ENCODE peak calls at places on chromosomes 12 and 14, in four cellular contexts. W is AG04449, Y is mucosa of descending colon, T is pancreas. M is an unnamed sample.
A peak's percentile ranks its signal among the peaks of the same experiment; 100 is the strongest.

GRCh38 chr12:46629331-46630229 is 196.2 kb downstream of the SLC38A4 start:
- DNase-seq in W (no peak), Y (no peak), T (no peak), M (no peak)

GRCh38 chr12:72274926-72275325 is 2.8 kb downstream of the TRHDE start:
- DNase-seq in W (no peak), Y (no peak), T (no peak), M (peak; percentile 52)

GRCh38 chr14:87686736-87687135 is 306.2 kb downstream of the GALC start:
- DNase-seq in W (no peak), Y (no peak), T (no peak), M (no peak)

GRCh38 chr14:91284791-91285548 is 40.5 kb upstream of the GPR68 start:
- DNase-seq in W (no peak), Y (no peak), T (no peak), M (peak; percentile 75)

GRCh38 chr14:101289230-101289690 is 272.0 kb upstream of the DIO3 start:
- DNase-seq in W (no peak), Y (peak; percentile 62), T (no peak), M (no peak)

GRCh38 chr14:53365516-53366130 is 212.5 kb upstream of the DDHD1 start:
- DNase-seq in W (no peak), Y (no peak), T (no peak), M (no peak)

GRCh38 chr12:45637706-45638105 is 91.8 kb upstream of the ARID2 start:
- DNase-seq in W (peak; percentile 26), Y (no peak), T (no peak), M (no peak)

GRCh38 chr14:91899213-91899612 is 31.9 kb upstream of the TC2N start:
- DNase-seq in W (no peak), Y (peak; percentile 62), T (peak; percentile 91), M (no peak)

GRCh38 chr14:91406982-91407381 is 10.6 kb downstream of the CCDC88C start:
- DNase-seq in W (no peak), Y (no peak), T (no peak), M (no peak)

GRCh38 chr14:21066882-21067502 is 3.1 kb upstream of the ARHGEF40 start:
- DNase-seq in W (no peak), Y (peak; percentile 28), T (no peak), M (no peak)

GRCh38 chr12:6275609-6276246 is 34.8 kb upstream of the PLEKHG6 start:
- DNase-seq in W (no peak), Y (no peak), T (no peak), M (no peak)

GRCh38 chr14:70897475-70897874 is 9.8 kb upstream of the PCNX1 start:
- DNase-seq in W (peak; percentile 67), Y (no peak), T (no peak), M (no peak)

GRCh38 chr12:64609543-64610091 is 678 bp upstream of the RASSF3 start:
- DNase-seq in W (no peak), Y (peak; percentile 40), T (no peak), M (no peak)

GRCh38 chr12:92648242-92649031 is 54.4 kb upstream of the PLEKHG7 start:
- DNase-seq in W (no peak), Y (no peak), T (no peak), M (no peak)

GRCh38 chr14:71666579-71667145 is 265.6 kb upstream of the RGS6 start:
- DNase-seq in W (no peak), Y (no peak), T (no peak), M (no peak)

GRCh38 chr14:46054526-46054925 is 597.1 kb downstream of the RPL10L start:
- DNase-seq in W (peak; percentile 67), Y (no peak), T (no peak), M (peak; percentile 58)

GRCh38 chr12:93230311-93230689 is 147.4 kb upstream of the NUDT4 start:
- DNase-seq in W (no peak), Y (no peak), T (no peak), M (no peak)

GRCh38 chr14:77458249-77458950 is 507 bp downstream of the AHSA1 start:
- DNase-seq in W (no peak), Y (peak; percentile 57), T (peak; percentile 31), M (no peak)

GRCh38 chr12:9148926-9149325 is 33.2 kb upstream of the A2M start:
- DNase-seq in W (no peak), Y (no peak), T (no peak), M (no peak)

GRCh38 chr12:9143929-9144328 is 28.2 kb upstream of the A2M start:
- DNase-seq in W (no peak), Y (no peak), T (no peak), M (no peak)

DNA sequence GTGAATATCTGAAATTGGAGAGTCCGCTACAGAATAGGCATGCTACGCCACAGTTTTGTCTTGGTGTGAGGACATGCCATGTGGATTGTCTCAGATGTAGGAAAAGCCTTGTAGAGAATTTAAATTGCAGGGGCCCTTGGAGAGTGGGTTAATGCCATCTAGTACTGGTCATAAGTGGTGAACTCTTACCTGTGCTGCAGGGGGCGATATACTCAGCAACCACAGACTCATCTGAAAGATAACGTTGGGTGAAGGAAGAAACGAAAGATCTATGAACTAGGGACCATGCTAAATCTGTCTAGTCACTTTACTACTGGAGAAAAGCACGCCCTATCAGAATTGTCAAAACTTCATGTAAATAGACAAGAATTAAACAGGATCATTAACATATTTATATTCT is 33.7 kb upstream of the A2M start:
- DNase-seq in W (no peak), Y (no peak), T (no peak), M (no peak)
- TF ChIP-seq CTCF in W (no peak), Y (no peak), T (no peak), M (no peak)

GRCh38 chr12:51817027-51817953 is 31.2 kb downstream of the FIGNL2 start:
- DNase-seq in W (no peak), Y (no peak), T (no peak), M (no peak)

GRCh38 chr12:51813931-51814310 is 34.6 kb downstream of the FIGNL2 start:
- DNase-seq in W (no peak), Y (no peak), T (no peak), M (no peak)

GRCh38 chr12:51812871-51813270 is 35.6 kb downstream of the FIGNL2 start:
- DNase-seq in W (no peak), Y (no peak), T (no peak), M (no peak)

GRCh38 chr12:51815571-51815970 is 32.9 kb downstream of the FIGNL2 start:
- DNase-seq in W (no peak), Y (no peak), T (no peak), M (no peak)

DNA sequence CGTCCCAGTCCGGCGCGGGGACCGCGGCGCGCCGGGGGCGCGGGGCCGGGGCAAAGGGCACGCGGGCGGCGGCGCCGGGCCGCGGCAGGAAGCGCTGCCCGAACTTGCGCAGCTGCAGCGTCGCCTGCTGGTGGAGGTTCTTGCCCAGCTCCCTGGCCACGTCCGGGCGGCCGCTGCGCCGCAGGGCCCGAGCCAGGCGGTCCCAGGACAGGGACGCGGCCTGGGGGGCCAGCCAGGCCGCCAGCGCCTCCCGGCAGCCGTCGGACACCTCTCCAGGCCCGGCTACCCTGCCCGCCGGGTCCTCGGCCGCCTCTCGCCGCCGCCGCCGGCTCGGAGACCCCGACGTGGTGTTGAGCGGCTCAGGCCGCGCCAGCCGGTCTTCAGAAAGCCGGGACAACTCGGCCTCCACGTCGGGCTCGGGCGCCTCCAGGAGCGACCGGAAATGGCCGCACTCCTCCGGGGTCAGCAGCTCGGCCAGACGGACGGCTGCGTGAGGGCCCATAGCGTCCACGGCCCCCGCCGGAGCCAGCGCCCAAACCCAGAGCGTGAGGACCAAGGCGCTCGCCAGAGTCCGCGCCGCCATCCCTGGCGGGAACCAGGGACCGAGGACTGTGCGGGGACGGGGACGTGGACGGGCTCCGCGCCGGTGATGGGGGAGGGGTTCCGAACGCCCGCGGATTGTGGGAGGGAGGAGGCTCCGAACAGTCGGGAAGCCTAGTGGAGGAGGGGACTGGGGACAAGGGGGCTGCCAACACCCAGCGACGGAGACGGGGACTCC is 34.0 kb downstream of the FIGNL2 start:
- DNase-seq in W (no peak), Y (peak; percentile 93), T (peak; percentile 83), M (peak; percentile 24)
- TF ChIP-seq CTCF in W (peak; percentile 84), Y (peak; percentile 73), T (peak; percentile 43), M (peak; percentile 66)

GRCh38 chr12:89700191-89700810 is 8.3 kb downstream of the ATP2B1 start:
- DNase-seq in W (no peak), Y (no peak), T (no peak), M (no peak)

GRCh38 chr12:89701606-89702206 is 6.9 kb downstream of the ATP2B1 start:
- DNase-seq in W (no peak), Y (no peak), T (no peak), M (no peak)

GRCh38 chr12:89703768-89704167 is 4.9 kb downstream of the ATP2B1 start:
- DNase-seq in W (no peak), Y (no peak), T (no peak), M (no peak)

GRCh38 chr12:89704457-89704856 is 4.2 kb downstream of the ATP2B1 start:
- DNase-seq in W (no peak), Y (no peak), T (no peak), M (no peak)

DNA sequence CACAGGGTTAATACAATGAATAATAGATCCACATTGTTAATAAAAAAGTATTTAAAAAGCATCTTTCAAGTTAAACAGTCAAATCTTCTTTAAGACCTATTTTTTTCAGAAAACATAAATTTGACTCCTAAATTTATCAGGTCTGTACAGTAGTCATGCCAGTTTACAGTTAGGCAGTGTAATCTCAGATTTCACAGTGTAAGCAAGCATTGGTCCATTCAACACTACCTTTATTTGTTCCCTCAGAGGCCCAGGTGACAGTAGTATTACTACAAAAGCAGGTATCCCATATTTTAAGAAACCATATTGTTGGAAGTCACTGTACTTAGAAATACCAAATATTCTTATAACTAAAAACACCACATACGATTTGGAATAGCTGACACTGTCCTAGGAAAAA is 6.1 kb downstream of the ATP2B1 start:
- DNase-seq in W (no peak), Y (no peak), T (no peak), M (no peak)
- TF ChIP-seq CTCF in W (no peak), Y (no peak), T (no peak), M (no peak)

DNA sequence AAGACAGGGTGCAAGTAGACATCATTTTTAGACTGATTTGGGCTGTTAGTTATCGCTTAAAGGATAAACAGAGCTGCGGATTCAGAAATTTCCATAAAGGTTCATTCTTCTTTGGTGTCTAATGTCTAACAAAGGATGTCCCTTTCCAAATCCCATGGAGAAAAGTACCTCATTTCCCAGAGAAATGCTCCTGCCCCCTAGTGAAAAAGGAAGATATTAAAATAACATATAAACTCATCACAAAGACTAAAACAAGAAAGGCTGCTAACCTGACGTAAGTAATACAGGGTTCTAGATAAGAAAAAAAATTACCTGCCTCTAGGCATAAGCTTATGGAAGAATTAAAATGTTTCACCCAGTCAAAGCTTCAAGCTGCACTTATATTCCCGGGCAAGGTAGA is 22.8 kb downstream of the ARMH4 start:
- DNase-seq in W (no peak), Y (no peak), T (no peak), M (no peak)
- TF ChIP-seq CTCF in W (no peak), Y (no peak), T (no peak), M (peak; percentile 13)

GRCh38 chr12:53989227-53990113 is 4.5 kb downstream of the HOXC10 start:
- DNase-seq in W (no peak), Y (peak; percentile 33), T (no peak), M (no peak)
- TF ChIP-seq CTCF in W (peak; percentile 46), Y (no peak), T (no peak), M (peak; percentile 59)

DNA sequence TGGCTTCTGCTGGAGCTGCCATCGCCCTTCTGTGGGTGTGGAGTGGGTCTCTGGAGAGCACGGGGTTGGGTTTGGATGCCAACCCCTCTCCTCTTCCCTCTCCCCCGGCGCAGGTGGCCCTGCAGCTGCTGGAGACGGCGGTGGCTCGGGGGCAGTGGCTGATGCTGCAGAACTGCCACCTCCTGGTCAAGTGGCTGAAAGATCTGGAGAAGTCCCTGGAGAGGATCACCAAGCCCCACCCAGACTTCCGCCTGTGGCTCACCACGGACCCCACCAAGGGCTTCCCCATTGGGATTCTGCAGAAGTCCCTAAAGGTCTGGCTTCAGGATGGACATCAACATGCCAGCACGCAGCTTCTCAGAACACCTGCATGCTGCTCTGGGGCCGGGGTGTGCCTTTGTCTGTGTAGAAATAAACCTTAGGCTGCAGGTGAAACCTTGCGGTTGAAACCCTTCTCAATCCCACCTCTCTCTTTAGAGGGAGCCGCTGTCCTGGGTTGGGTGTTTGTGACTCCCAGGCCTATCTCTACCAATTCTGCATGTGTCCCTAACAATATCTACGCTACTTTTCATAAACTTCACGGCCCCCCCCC is 44.3 kb downstream of the CCDC92 start:
- DNase-seq in W (no peak), Y (no peak), T (no peak), M (no peak)
- TF ChIP-seq CTCF in W (no peak), Y (no peak), T (no peak), M (no peak)

M was measured in AG09309.